ENCODE peak calls at places on chromosome 18, in five cellular contexts. F, B, L, X and V are unnamed samples.

GRCh38 chr18:67318651-67319050 is 197.9 kb downstream of the DSEL start:
- DNase-seq in F (no peak), B (no peak), L (no peak), X (no peak), V (no peak)

GRCh38 chr18:45617284-45617683 is 2.0 kb downstream of the SLC14A2 start:
- DNase-seq in F (peak; percentile 91), B (peak; percentile 48), L (peak; percentile 83), X (peak; percentile 43), V (peak; percentile 80)

GRCh38 chr18:33720133-33720532 is 142.1 kb downstream of the ASXL3 start:
- DNase-seq in F (no peak), B (no peak), L (no peak), X (no peak), V (no peak)

GRCh38 chr18:51527826-51528225 is 330.3 kb upstream of the MEX3C start:
- DNase-seq in F (no peak), B (no peak), L (no peak), X (no peak), V (no peak)

GRCh38 chr18:42719221-42719620 is 396.3 kb downstream of the RIT2 start:
- DNase-seq in F (no peak), B (no peak), L (no peak), X (no peak), V (no peak)

GRCh38 chr18:69161383-69162028 is 239.2 kb upstream of the DOK6 start:
- DNase-seq in F (no peak), B (no peak), L (no peak), X (no peak), V (peak; percentile 5)

GRCh38 chr18:32328379-32328778 is 138.5 kb downstream of the MEP1B start:
- DNase-seq in F (no peak), B (no peak), L (no peak), X (no peak), V (no peak)

GRCh38 chr18:79402977-79403722 is 7.4 kb downstream of the NFATC1 start:
- DNase-seq in F (peak; percentile 57), B (no peak), L (peak; percentile 67), X (peak; percentile 63), V (no peak)

GRCh38 chr18:10559566-10560456 is 34.0 kb downstream of the NAPG start:
- DNase-seq in F (no peak), B (no peak), L (no peak), X (no peak), V (no peak)

GRCh38 chr18:63832470-63832869 is 55.0 kb upstream of the SERPINB2 start:
- DNase-seq in F (no peak), B (no peak), L (no peak), X (no peak), V (no peak)

GRCh38 chr18:79853993-79854364 is 56.2 kb downstream of the KCNG2 start:
- DNase-seq in F (peak; percentile 26), B (no peak), L (no peak), X (no peak), V (no peak)

GRCh38 chr18:77858331-77858730 is 608.7 kb downstream of the GALR1 start:
- DNase-seq in F (no peak), B (no peak), L (no peak), X (no peak), V (no peak)

GRCh38 chr18:55838322-55838721 is 250.3 kb upstream of the TCF4 start:
- DNase-seq in F (no peak), B (no peak), L (no peak), X (no peak), V (no peak)

GRCh38 chr18:79991494-79991893 is 3.1 kb upstream of the TXNL4A start:
- DNase-seq in F (no peak), B (no peak), L (no peak), X (no peak), V (no peak)

GRCh38 chr18:50602466-50602865 is 42.6 kb downstream of the MAPK4 start:
- DNase-seq in F (no peak), B (no peak), L (no peak), X (no peak), V (no peak)

GRCh38 chr18:58254873-58255511 is 211.0 kb downstream of the NEDD4L start:
- DNase-seq in F (no peak), B (no peak), L (no peak), X (peak; percentile 79), V (peak; percentile 52)

GRCh38 chr18:70417847-70418246 is 129.0 kb downstream of the SOCS6 start:
- DNase-seq in F (no peak), B (no peak), L (no peak), X (no peak), V (no peak)

GRCh38 chr18:21049306-21049705 is 62.3 kb downstream of the ROCK1 start:
- DNase-seq in F (no peak), B (no peak), L (no peak), X (no peak), V (no peak)

GRCh38 chr18:37547196-37547595 is 18.4 kb downstream of the CELF4 start:
- DNase-seq in F (no peak), B (no peak), L (no peak), X (no peak), V (no peak)

GRCh38 chr18:58412844-58413666 is 215.8 kb downstream of the ALPK2 start:
- DNase-seq in F (no peak), B (no peak), L (no peak), X (no peak), V (no peak)

GRCh38 chr18:57843403-57843802 is 40.3 kb upstream of the ATP8B1 start:
- DNase-seq in F (no peak), B (no peak), L (no peak), X (no peak), V (no peak)

GRCh38 chr18:11004294-11004693 is 145.1 kb downstream of the PIEZO2 start:
- DNase-seq in F (no peak), B (no peak), L (no peak), X (no peak), V (no peak)

GRCh38 chr18:31424383-31424988 is 23.1 kb upstream of the DSG3 start:
- DNase-seq in F (no peak), B (peak; percentile 64), L (no peak), X (peak; percentile 12), V (peak; percentile 4)

GRCh38 chr18:68033466-68033865 is 516.9 kb upstream of the DSEL start:
- DNase-seq in F (no peak), B (no peak), L (no peak), X (no peak), V (no peak)

GRCh38 chr18:12329125-12329698 is 21.2 kb downstream of the TUBB6 start:
- DNase-seq in F (no peak), B (no peak), L (no peak), X (no peak), V (no peak)

GRCh38 chr18:6543330-6543908 is 128.7 kb upstream of the L3MBTL4 start:
- DNase-seq in F (no peak), B (no peak), L (no peak), X (no peak), V (no peak)

GRCh38 chr18:3458952-3459853 is 9.2 kb downstream of the TGIF1 start:
- DNase-seq in F (no peak), B (no peak), L (no peak), X (no peak), V (no peak)
- TF ChIP-seq POLR2A in F (no peak), B (no peak), L (no peak), X (no peak), V (no peak)

GRCh38 chr18:62522510-62523254 is at the start of gene ZCCHC2:
- DNase-seq in F (peak; percentile 100), B (peak; percentile 94), L (peak; percentile 96), X (peak; percentile 97), V (peak; percentile 86)
- TF ChIP-seq POLR2A in F (peak; percentile 94), B (peak; percentile 58), L (peak; percentile 83), X (peak; percentile 88), V (peak; percentile 47)

DNA sequence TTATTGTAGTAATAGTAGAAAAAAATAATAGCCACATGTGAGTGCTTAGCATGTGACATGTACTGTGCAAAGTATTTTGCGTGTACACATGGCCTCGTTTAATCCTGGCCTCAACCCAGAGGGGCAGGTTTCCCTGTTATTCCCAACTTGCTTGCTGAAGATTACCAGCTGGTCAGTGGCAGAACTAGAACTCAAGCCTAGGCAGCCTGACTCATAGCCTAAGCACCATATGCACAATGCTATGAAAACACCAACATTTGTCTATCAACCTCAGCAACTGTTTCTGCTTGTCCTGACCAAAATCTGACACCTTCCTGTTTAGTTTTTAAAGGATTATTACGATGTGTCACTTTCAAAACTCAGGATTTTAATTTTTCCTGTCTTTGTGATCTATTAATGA is 234.9 kb upstream of the SMAD7 start:
- DNase-seq in F (no peak), B (no peak), L (no peak), X (no peak), V (no peak)
- TF ChIP-seq POLR2A in F (no peak), B (no peak), L (no peak), X (no peak), V (no peak)

GRCh38 chr18:36066001-36066400 is 1.4 kb downstream of the RPRD1A start:
- DNase-seq in F (no peak), B (no peak), L (no peak), X (no peak), V (no peak)

GRCh38 chr18:36066731-36067117 is 635 bp downstream of the RPRD1A start:
- DNase-seq in F (no peak), B (no peak), L (no peak), X (no peak), V (no peak)

GRCh38 chr18:36064027-36064808 is 3.1 kb downstream of the RPRD1A start:
- DNase-seq in F (no peak), B (no peak), L (no peak), X (no peak), V (no peak)

GRCh38 chr18:36067118-36067957 is at the start of gene RPRD1A:
- DNase-seq in F (peak; percentile 99), B (peak; percentile 86), L (peak; percentile 98), X (peak; percentile 97), V (peak; percentile 75)
- TF ChIP-seq POLR2A in F (peak; percentile 64), B (peak; percentile 45), L (peak; percentile 40), X (peak; percentile 77), V (peak; percentile 61)

DNA sequence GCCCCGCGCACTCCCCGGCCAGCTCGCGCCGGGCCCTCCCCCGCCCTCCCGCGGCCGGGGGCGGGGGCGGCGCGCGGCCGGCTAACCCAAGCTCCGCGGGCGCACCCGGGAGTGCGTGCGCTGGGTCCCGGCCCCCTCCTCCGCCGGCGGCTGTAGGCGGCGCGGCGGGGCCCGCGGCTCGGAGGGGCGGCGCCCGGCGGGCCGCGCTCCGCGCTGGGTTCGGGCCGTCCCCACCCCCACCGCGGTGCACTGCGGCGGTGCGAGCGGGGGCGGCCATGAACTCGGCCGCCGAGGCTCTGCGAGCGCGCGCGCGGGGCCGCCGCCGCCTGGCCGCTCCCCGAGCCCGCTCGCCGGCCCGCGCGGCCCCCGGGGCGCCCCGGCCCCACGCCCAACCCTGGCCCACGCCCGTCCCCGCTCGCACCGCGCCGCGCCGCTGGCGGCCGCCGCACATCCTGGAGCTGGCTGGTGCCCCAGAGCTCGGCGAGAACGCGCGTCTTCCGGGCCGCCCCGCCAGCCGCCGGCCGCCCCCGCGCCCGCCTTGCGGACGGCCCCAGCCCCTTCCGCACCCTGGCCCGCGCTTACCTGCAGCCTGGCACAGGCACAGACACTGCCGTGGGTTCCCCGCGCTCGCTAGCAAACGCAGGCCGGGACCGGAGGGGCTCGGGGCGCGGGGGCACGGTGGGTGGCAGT is at the start of gene ZBTB14:
- DNase-seq in F (peak; percentile 81), B (no peak), L (peak; percentile 8), X (peak; percentile 78), V (peak; percentile 50)
- TF ChIP-seq POLR2A in F (no peak), B (no peak), L (no peak), X (no peak), V (peak; percentile 5)

DNA sequence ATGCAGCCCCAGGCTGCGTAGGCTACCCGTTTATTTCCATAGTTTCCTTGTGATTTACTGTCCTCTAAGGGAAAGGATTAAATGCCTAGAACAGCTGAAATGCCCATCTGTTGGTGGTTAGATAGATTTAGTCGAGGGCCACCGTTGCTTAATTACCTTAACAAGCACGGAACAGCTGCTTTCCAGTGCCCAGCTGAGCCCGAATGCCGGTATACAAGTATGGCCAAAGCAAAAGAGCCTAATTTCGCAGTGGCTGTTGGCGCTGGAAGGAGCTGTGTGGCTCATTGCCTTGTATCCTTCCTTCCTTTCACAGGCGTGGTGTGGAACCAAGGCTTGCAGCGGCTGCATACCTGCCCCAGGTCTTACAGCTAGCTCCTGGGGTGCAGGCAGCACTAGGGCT is 109.1 kb downstream of the CABLES1 start:
- DNase-seq in F (no peak), B (no peak), L (no peak), X (no peak), V (no peak)
- TF ChIP-seq POLR2A in F (no peak), B (no peak), L (no peak), X (no peak), V (no peak)